ENCODE peak calls at places on chromosomes 2 and 18, in eight cellular contexts. J, V, C, X, L, G, T and W are unnamed samples.

GRCh38 chr2:206533977-206534376 is 90.6 kb downstream of the ADAM23 start:
- DNase-seq in J (no peak), V (no peak), C (no peak), X (no peak), L (no peak), G (no peak), T (no peak), W (no peak)

GRCh38 chr2:234003972-234004617 is 46.4 kb upstream of the SPP2 start:
- DNase-seq in J (peak; percentile 89), V (no peak), C (no peak), X (no peak), L (no peak), G (no peak), T (no peak), W (no peak)

GRCh38 chr2:129757915-129758421 is 221.5 kb upstream of the RAB6C start:
- DNase-seq in J (no peak), V (no peak), C (no peak), X (no peak), L (no peak), G (peak; percentile 50), T (peak; percentile 4), W (no peak)

GRCh38 chr2:240463274-240463865 is 27.9 kb downstream of the GPC1 start:
- DNase-seq in J (no peak), V (no peak), C (peak; percentile 16), X (peak; percentile 33), L (peak; percentile 12), G (peak; percentile 13), T (no peak), W (peak; percentile 59)

GRCh38 chr2:66696374-66696773 is 261.4 kb downstream of the MEIS1 start:
- DNase-seq in J (no peak), V (no peak), C (no peak), X (no peak), L (no peak), G (no peak), T (no peak), W (no peak)

GRCh38 chr2:10036095-10036879 is 7.1 kb upstream of the KLF11 start:
- DNase-seq in J (peak; percentile 77), V (peak; percentile 73), C (peak; percentile 91), X (peak; percentile 69), L (peak; percentile 92), G (peak; percentile 73), T (peak; percentile 43), W (peak; percentile 91)

GRCh38 chr2:181072486-181072885 is 92.1 kb downstream of the UBE2E3 start:
- DNase-seq in J (peak; percentile 62), V (no peak), C (no peak), X (no peak), L (no peak), G (no peak), T (no peak), W (no peak)

GRCh38 chr18:48216639-48217280 is 192.4 kb downstream of the ZBTB7C start:
- DNase-seq in J (no peak), V (no peak), C (no peak), X (no peak), L (no peak), G (no peak), T (no peak), W (no peak)

GRCh38 chr2:26687785-26688184 is 4.7 kb upstream of the KCNK3 start:
- DNase-seq in J (no peak), V (no peak), C (no peak), X (peak; percentile 8), L (no peak), G (no peak), T (no peak), W (no peak)

GRCh38 chr2:85997016-85997970 is 108.4 kb downstream of the POLR1A start:
- DNase-seq in J (peak; percentile 76), V (no peak), C (no peak), X (peak; percentile 65), L (peak; percentile 67), G (peak; percentile 40), T (no peak), W (peak; percentile 82)

GRCh38 chr2:196277002-196277401 is 105.6 kb upstream of the STK17B start:
- DNase-seq in J (peak; percentile 52), V (no peak), C (no peak), X (no peak), L (no peak), G (no peak), T (no peak), W (no peak)

GRCh38 chr2:109517118-109517889 is 96.5 kb downstream of the SEPTIN10 start:
- DNase-seq in J (no peak), V (no peak), C (no peak), X (no peak), L (no peak), G (no peak), T (no peak), W (no peak)

GRCh38 chr2:167052825-167053224 is 164.5 kb downstream of the XIRP2 start:
- DNase-seq in J (peak; percentile 1), V (no peak), C (no peak), X (no peak), L (no peak), G (no peak), T (no peak), W (no peak)

GRCh38 chr18:9859232-9859631 is 26.5 kb upstream of the TXNDC2 start:
- DNase-seq in J (no peak), V (no peak), C (no peak), X (no peak), L (no peak), G (no peak), T (no peak), W (no peak)

GRCh38 chr2:44956841-44957240 is 15.3 kb downstream of the SIX3 start:
- DNase-seq in J (no peak), V (no peak), C (no peak), X (no peak), L (no peak), G (no peak), T (no peak), W (no peak)

GRCh38 chr2:57373530-57373929 is 673.1 kb upstream of the VRK2 start:
- DNase-seq in J (peak; percentile 40), V (no peak), C (no peak), X (no peak), L (no peak), G (no peak), T (no peak), W (no peak)

GRCh38 chr18:37405229-37405628 is 160.4 kb downstream of the CELF4 start:
- DNase-seq in J (no peak), V (no peak), C (no peak), X (no peak), L (no peak), G (no peak), T (no peak), W (no peak)

GRCh38 chr2:212649646-212650045 is 111.0 kb upstream of the ERBB4 start:
- DNase-seq in J (no peak), V (no peak), C (no peak), X (no peak), L (no peak), G (no peak), T (no peak), W (no peak)

GRCh38 chr2:47029737-47030524 is 114.3 kb upstream of the MCFD2 start:
- DNase-seq in J (no peak), V (no peak), C (no peak), X (no peak), L (no peak), G (no peak), T (no peak), W (no peak)

GRCh38 chr18:28995319-28995718 is 818.4 kb upstream of the CDH2 start:
- DNase-seq in J (peak; percentile 9), V (no peak), C (no peak), X (no peak), L (no peak), G (no peak), T (no peak), W (no peak)

DNA sequence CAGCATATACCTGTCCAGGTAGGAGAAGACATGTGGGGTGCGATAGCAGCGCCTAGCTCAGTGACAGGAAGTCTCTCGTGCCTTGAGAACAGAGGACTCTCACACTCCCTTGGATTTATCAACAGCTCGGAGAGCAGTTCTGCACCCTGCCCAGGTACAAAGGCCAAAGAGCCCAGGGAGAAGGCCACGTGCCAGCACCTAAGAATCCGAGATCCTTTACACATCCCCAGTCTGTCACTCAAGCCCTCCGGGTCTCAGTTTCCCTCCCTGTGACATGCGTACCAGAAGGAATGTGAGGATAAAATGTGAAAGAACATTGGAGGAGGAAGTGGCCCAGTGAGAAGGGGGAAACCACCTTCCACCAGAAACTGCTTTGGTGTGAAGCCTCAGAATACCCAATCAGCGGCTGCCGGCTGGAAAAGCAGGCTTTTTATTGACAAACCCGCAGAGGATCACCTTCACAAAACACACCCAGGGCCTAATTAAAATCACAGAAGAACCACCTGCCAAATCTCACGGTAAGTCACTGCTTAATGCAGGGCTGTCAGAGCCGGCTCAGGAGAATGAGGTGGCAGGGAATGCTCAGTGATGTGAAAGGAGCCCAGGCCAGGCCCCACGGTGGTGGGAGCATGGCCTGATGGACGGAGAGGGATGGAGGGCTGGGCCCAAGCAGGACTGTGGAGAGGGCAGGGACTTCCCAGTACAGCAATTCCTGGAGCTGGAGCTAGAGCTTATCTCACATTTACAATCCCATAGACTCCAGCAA is 66.3 kb downstream of the MYO5B start:
- DNase-seq in J (no peak), V (no peak), C (peak; percentile 58), X (no peak), L (no peak), G (no peak), T (no peak), W (no peak)
- H3K27ac ChIP-seq in J (no peak overlapping the region), V (no peak overlapping the region), C (peak overlapping the region; percentile 76), X (no peak overlapping the region), L (no peak overlapping the region), G (no peak overlapping the region), T (no peak overlapping the region), W (no peak overlapping the region)

DNA sequence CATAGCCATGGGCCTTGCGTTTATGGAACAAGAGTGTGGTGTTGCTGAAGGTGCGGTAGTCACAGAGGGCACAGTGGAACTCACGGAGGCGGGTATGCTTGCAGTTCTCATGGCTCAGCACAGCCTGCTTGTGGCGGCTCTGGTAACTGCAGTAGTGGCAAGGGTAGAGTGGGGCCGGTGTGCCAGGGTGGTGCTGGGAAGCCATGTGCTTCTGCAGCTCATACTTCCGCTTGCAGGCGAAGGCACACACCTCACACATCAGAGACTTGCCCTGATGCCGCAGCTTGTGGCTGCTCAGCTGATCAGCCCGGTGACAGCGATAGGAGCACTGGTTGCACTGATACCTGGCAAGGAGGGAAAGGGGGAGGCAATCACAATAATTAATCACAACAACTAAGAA is 14.7 kb downstream of the ZNF142 start:
- DNase-seq in J (no peak), V (no peak), C (no peak), X (no peak), L (no peak), G (no peak), T (no peak), W (no peak)
- TF ChIP-seq CTCF in J (no peak), V (no peak), C (no peak), X (no peak), L (no peak), G (no peak), T (no peak), W (no peak)

DNA sequence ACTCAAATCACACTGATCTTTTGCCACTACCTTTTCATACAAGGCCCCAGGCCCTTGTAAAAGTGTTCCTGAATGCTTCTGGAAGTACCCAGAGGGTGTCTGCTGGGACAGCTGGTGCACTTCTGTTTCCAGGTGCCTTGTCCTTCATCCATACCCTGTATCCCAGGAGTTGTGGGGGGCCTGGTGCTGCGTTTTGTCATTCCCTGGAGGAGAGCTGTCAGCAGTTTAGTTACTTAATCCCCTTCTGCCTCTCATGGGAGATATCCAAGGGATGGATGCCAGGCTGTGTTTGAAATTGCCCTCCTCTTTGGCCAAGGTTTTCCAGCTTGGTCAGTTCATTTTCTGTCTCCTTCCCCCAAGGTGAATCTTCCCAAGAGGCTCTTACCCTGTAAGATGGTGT is 158.3 kb downstream of the WDSUB1 start:
- DNase-seq in J (peak; percentile 52), V (no peak), C (no peak), X (no peak), L (no peak), G (peak; percentile 64), T (no peak), W (no peak)
- H3K4me1 ChIP-seq in J (peaks cover 54% of the 10 kb centered on the region), V (peaks cover 61% of the 10 kb centered on the region), C (peaks cover 69% of the 10 kb centered on the region), X (peaks cover 5% of the 10 kb centered on the region), L (peaks cover 3% of the 10 kb centered on the region), G (peaks cover 94% of the 10 kb centered on the region), T (peaks cover 13% of the 10 kb centered on the region), W (no peaks in the 10 kb centered on the region)

GRCh38 chr2:177636672-177637071 is 244.1 kb downstream of the AGPS start:
- DNase-seq in J (no peak), V (no peak), C (no peak), X (no peak), L (no peak), G (no peak), T (no peak), W (no peak)
- H3K27ac ChIP-seq in J (no peak overlapping the region), V (no peak overlapping the region), C (no peak overlapping the region), X (no peak overlapping the region), L (no peak overlapping the region), G (no peak overlapping the region), T (no peak overlapping the region), W (no peak overlapping the region)